ENCODE peak calls at places on chromosomes 7 and 10, in seven cellular contexts. X is activated naive CD8-positive, alpha-beta T cell treated with anti-CD3 and anti-CD28 coated beads for 36 hours; V is activated CD8-positive, alpha-beta memory T cell treated with anti-CD3 and anti-CD28 coated beads, Interleukin-2, amount 50 U/mL, for 48 hours; L is fibroblast of pulmonary artery; D is dermis blood vessel endothelial cell; P is ovary; W is HFFc6. R is an unnamed sample.

GRCh38 chr10:3295501-3296005 is 123.0 kb upstream of the PITRM1 start:
- DNase-seq in X (no peak), V (no peak), L (no peak), D (no peak), P (no peak), W (no peak), R (no peak)

GRCh38 chr7:129176853-129177369 is 11.5 kb upstream of the SMO start:
- DNase-seq in X (no peak), V (no peak), L (no peak), D (no peak), P (no peak), W (no peak), R (no peak)

GRCh38 chr10:102152545-102152890 is 329 bp downstream of the NOLC1 start:
- DNase-seq in X (peak), V (no peak), L (peak), D (peak), P (no peak), W (no peak), R (no peak)

GRCh38 chr7:50146692-50147091 is 53.6 kb upstream of the ZPBP start:
- DNase-seq in X (no peak), V (no peak), L (no peak), D (no peak), P (no peak), W (no peak), R (no peak)

GRCh38 chr10:86798030-86798429 is 41.6 kb downstream of the BMPR1A start:
- DNase-seq in X (no peak), V (no peak), L (no peak), D (no peak), P (no peak), W (no peak), R (no peak)

GRCh38 chr10:61974611-61975010 is 73.1 kb downstream of the ARID5B start:
- DNase-seq in X (no peak), V (no peak), L (peak), D (peak), P (peak), W (peak), R (no peak)

GRCh38 chr7:87216701-87217508 is 2.6 kb downstream of the TMEM243 start:
- DNase-seq in X (peak), V (no peak), L (no peak), D (peak), P (no peak), W (no peak), R (no peak)

GRCh38 chr10:69360485-69361302 is 56.0 kb downstream of the TACR2 start:
- DNase-seq in X (no peak), V (no peak), L (peak), D (peak), P (peak), W (peak), R (no peak)

GRCh38 chr7:234712-235553 is 42.6 kb downstream of the FAM20C start:
- DNase-seq in X (no peak), V (no peak), L (no peak), D (no peak), P (no peak), W (peak), R (peak)

GRCh38 chr7:56074371-56074791 is 10.3 kb downstream of the SUMF2 start:
- DNase-seq in X (peak), V (peak), L (peak), D (peak), P (peak), W (peak), R (peak)

GRCh38 chr10:31034041-31034918 is 2.6 kb upstream of the ZNF438 start:
- DNase-seq in X (no peak), V (no peak), L (peak), D (peak), P (no peak), W (peak), R (no peak)

GRCh38 chr7:70630647-70631457 is 501.1 kb upstream of the GALNT17 start:
- DNase-seq in X (no peak), V (no peak), L (peak), D (no peak), P (peak), W (no peak), R (no peak)

GRCh38 chr10:17805921-17806577 is 3.1 kb upstream of the MRC1 start:
- DNase-seq in X (no peak), V (peak), L (no peak), D (peak), P (no peak), W (no peak), R (no peak)